ENCODE peak calls at places on chromosomes 3 and 15, in six cellular contexts. One of them, this sample, is unnamed.

GRCh38 chr3:112231727-112232126 is 62.3 kb downstream of the SLC9C1 start:
- DNase-seq in astrocyte of the cerebellum: no peak
- DNase-seq in fibroblast of the aortic adventitia: no peak
- DNase-seq in sigmoid colon: no peak
- DNase-seq in A673: no peak
- DNase-seq in uterus: no peak
- DNase-seq in this sample: no peak

GRCh38 chr3:174951023-174951422 is 91.9 kb downstream of the NAALADL2 start:
- DNase-seq in astrocyte of the cerebellum: peak
- DNase-seq in fibroblast of the aortic adventitia: peak
- DNase-seq in sigmoid colon: no peak
- DNase-seq in A673: peak
- DNase-seq in uterus: no peak
- DNase-seq in this sample: no peak

GRCh38 chr3:44359146-44359751 is 20.7 kb downstream of the TCAIM start:
- DNase-seq in astrocyte of the cerebellum: no peak
- DNase-seq in fibroblast of the aortic adventitia: no peak
- DNase-seq in sigmoid colon: no peak
- DNase-seq in A673: no peak
- DNase-seq in uterus: no peak
- DNase-seq in this sample: no peak

GRCh38 chr3:182201769-182202168 is 490.0 kb downstream of the SOX2 start:
- DNase-seq in astrocyte of the cerebellum: no peak
- DNase-seq in fibroblast of the aortic adventitia: no peak
- DNase-seq in sigmoid colon: no peak
- DNase-seq in A673: no peak
- DNase-seq in uterus: no peak
- DNase-seq in this sample: no peak

GRCh38 chr3:90145094-90145810 is 1037.8 kb downstream of the EPHA3 start:
- DNase-seq in astrocyte of the cerebellum: no peak
- DNase-seq in fibroblast of the aortic adventitia: no peak
- DNase-seq in sigmoid colon: no peak
- DNase-seq in A673: peak
- DNase-seq in uterus: no peak
- DNase-seq in this sample: no peak

GRCh38 chr3:157327018-157327417 is 109.6 kb upstream of the PTX3 start:
- DNase-seq in astrocyte of the cerebellum: no peak
- DNase-seq in fibroblast of the aortic adventitia: no peak
- DNase-seq in sigmoid colon: no peak
- DNase-seq in A673: no peak
- DNase-seq in uterus: no peak
- DNase-seq in this sample: no peak

GRCh38 chr3:80043226-80043625 is 275.4 kb upstream of the ROBO1 start:
- DNase-seq in astrocyte of the cerebellum: no peak
- DNase-seq in fibroblast of the aortic adventitia: no peak
- DNase-seq in sigmoid colon: no peak
- DNase-seq in A673: no peak
- DNase-seq in uterus: no peak
- DNase-seq in this sample: no peak

GRCh38 chr3:117011687-117012250 is 302.2 kb downstream of the TUSC7 start:
- DNase-seq in astrocyte of the cerebellum: no peak
- DNase-seq in fibroblast of the aortic adventitia: peak
- DNase-seq in sigmoid colon: no peak
- DNase-seq in A673: peak
- DNase-seq in uterus: no peak
- DNase-seq in this sample: no peak

GRCh38 chr3:140145501-140145900 is 210.5 kb downstream of the CLSTN2 start:
- DNase-seq in astrocyte of the cerebellum: no peak
- DNase-seq in fibroblast of the aortic adventitia: no peak
- DNase-seq in sigmoid colon: no peak
- DNase-seq in A673: no peak
- DNase-seq in uterus: no peak
- DNase-seq in this sample: no peak

GRCh38 chr3:89841041-89841440 is 733.6 kb downstream of the EPHA3 start:
- DNase-seq in astrocyte of the cerebellum: no peak
- DNase-seq in fibroblast of the aortic adventitia: no peak
- DNase-seq in sigmoid colon: no peak
- DNase-seq in A673: no peak
- DNase-seq in uterus: no peak
- DNase-seq in this sample: no peak

GRCh38 chr3:127370906-127371305 is 83.1 kb upstream of the PRR20G start:
- DNase-seq in astrocyte of the cerebellum: no peak
- DNase-seq in fibroblast of the aortic adventitia: no peak
- DNase-seq in sigmoid colon: no peak
- DNase-seq in A673: no peak
- DNase-seq in uterus: no peak
- DNase-seq in this sample: no peak

GRCh38 chr15:28003302-28004037 is 95.6 kb downstream of the OCA2 start:
- DNase-seq in astrocyte of the cerebellum: no peak
- DNase-seq in fibroblast of the aortic adventitia: no peak
- DNase-seq in sigmoid colon: no peak
- DNase-seq in A673: no peak
- DNase-seq in uterus: no peak
- DNase-seq in this sample: no peak

GRCh38 chr15:80464952-80465645 is 60.9 kb downstream of the ARNT2 start:
- DNase-seq in astrocyte of the cerebellum: no peak
- DNase-seq in fibroblast of the aortic adventitia: peak
- DNase-seq in sigmoid colon: no peak
- DNase-seq in A673: no peak
- DNase-seq in uterus: no peak
- DNase-seq in this sample: no peak

GRCh38 chr3:149472393-149472792 is 2.1 kb upstream of the TM4SF4 start:
- DNase-seq in astrocyte of the cerebellum: no peak
- DNase-seq in fibroblast of the aortic adventitia: peak
- DNase-seq in sigmoid colon: no peak
- DNase-seq in A673: no peak
- DNase-seq in uterus: no peak
- DNase-seq in this sample: no peak

GRCh38 chr3:62229201-62229600 is 144.1 kb downstream of the FEZF2 start:
- DNase-seq in astrocyte of the cerebellum: peak
- DNase-seq in fibroblast of the aortic adventitia: no peak
- DNase-seq in sigmoid colon: no peak
- DNase-seq in A673: no peak
- DNase-seq in uterus: no peak
- DNase-seq in this sample: no peak

GRCh38 chr15:67063689-67064606 is 1.5 kb upstream of the SMAD3 start:
- DNase-seq in astrocyte of the cerebellum: no peak
- DNase-seq in fibroblast of the aortic adventitia: no peak
- DNase-seq in sigmoid colon: no peak
- DNase-seq in A673: no peak
- DNase-seq in uterus: no peak
- DNase-seq in this sample: peak

GRCh38 chr3:59381282-59381681 is 331.5 kb upstream of the CFAP20DC start:
- DNase-seq in astrocyte of the cerebellum: no peak
- DNase-seq in fibroblast of the aortic adventitia: no peak
- DNase-seq in sigmoid colon: no peak
- DNase-seq in A673: no peak
- DNase-seq in uterus: no peak
- DNase-seq in this sample: no peak

GRCh38 chr3:61060421-61060861 is 190.8 kb downstream of the FHIT start:
- DNase-seq in astrocyte of the cerebellum: no peak
- DNase-seq in fibroblast of the aortic adventitia: no peak
- DNase-seq in sigmoid colon: no peak
- DNase-seq in A673: no peak
- DNase-seq in uterus: no peak
- DNase-seq in this sample: no peak

GRCh38 chr3:41102053-41102556 is 97.2 kb upstream of the CTNNB1 start:
- DNase-seq in astrocyte of the cerebellum: no peak
- DNase-seq in fibroblast of the aortic adventitia: no peak
- DNase-seq in sigmoid colon: no peak
- DNase-seq in A673: no peak
- DNase-seq in uterus: no peak
- DNase-seq in this sample: no peak

GRCh38 chr3:120169407-120169806 is 75.2 kb upstream of the GSK3B start:
- DNase-seq in astrocyte of the cerebellum: no peak
- DNase-seq in fibroblast of the aortic adventitia: no peak
- DNase-seq in sigmoid colon: no peak
- DNase-seq in A673: no peak
- DNase-seq in uterus: no peak
- DNase-seq in this sample: no peak

DNA sequence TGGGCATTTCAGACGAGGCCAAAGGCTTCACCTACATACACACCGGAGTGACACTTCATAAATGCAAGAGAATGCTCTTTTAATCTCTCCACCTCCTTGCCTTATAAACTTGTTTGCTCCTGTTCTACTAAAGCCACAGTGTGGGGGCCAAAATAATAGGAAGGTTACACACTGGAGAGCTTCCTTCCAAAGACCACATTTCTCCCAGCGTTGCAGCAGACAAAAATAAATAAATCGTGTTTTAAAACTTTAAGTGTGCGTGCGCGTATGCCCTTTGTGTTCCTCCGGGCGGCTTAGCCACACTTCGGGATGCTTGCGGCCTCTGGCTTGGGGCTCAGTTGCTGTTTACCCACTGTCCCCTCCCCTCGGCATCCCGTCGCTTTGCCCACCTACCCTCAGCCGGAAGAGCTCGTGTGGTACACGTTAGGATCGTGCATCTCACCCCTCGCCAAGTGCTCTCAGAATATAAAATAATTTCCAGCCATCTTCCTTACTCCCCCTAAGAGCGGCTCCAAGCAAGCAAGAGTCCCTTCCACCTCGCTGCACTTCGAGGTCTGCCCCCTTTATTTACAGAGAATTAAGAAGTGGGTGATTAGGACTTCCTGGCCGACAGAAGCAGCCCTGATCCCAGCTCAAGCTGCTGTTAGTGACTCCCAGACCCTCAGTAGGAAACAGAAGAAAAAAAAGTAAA is 3.3 kb downstream of the MEIS2 start:
- DNase-seq in astrocyte of the cerebellum: no peak
- DNase-seq in fibroblast of the aortic adventitia: peak
- DNase-seq in sigmoid colon: no peak
- DNase-seq in A673: no peak
- DNase-seq in uterus: peak
- DNase-seq in this sample: no peak
- H3K4me3 ChIP-seq in astrocyte of the cerebellum: peak
- H3K4me3 ChIP-seq in fibroblast of the aortic adventitia: peak
- H3K4me3 ChIP-seq in sigmoid colon: peak
- H3K4me3 ChIP-seq in A673: no peak
- H3K4me3 ChIP-seq in uterus: peak
- H3K4me3 ChIP-seq in this sample: peak

GRCh38 chr15:62896969-62897486 is 145.5 kb upstream of the TPM1 start:
- DNase-seq in astrocyte of the cerebellum: peak
- DNase-seq in fibroblast of the aortic adventitia: peak
- DNase-seq in sigmoid colon: peak
- DNase-seq in A673: peak
- DNase-seq in uterus: peak
- DNase-seq in this sample: peak
- H3K4me3 ChIP-seq in astrocyte of the cerebellum: no peak
- H3K4me3 ChIP-seq in fibroblast of the aortic adventitia: no peak
- H3K4me3 ChIP-seq in sigmoid colon: peak
- H3K4me3 ChIP-seq in A673: no peak
- H3K4me3 ChIP-seq in uterus: peak
- H3K4me3 ChIP-seq in this sample: no peak

DNA sequence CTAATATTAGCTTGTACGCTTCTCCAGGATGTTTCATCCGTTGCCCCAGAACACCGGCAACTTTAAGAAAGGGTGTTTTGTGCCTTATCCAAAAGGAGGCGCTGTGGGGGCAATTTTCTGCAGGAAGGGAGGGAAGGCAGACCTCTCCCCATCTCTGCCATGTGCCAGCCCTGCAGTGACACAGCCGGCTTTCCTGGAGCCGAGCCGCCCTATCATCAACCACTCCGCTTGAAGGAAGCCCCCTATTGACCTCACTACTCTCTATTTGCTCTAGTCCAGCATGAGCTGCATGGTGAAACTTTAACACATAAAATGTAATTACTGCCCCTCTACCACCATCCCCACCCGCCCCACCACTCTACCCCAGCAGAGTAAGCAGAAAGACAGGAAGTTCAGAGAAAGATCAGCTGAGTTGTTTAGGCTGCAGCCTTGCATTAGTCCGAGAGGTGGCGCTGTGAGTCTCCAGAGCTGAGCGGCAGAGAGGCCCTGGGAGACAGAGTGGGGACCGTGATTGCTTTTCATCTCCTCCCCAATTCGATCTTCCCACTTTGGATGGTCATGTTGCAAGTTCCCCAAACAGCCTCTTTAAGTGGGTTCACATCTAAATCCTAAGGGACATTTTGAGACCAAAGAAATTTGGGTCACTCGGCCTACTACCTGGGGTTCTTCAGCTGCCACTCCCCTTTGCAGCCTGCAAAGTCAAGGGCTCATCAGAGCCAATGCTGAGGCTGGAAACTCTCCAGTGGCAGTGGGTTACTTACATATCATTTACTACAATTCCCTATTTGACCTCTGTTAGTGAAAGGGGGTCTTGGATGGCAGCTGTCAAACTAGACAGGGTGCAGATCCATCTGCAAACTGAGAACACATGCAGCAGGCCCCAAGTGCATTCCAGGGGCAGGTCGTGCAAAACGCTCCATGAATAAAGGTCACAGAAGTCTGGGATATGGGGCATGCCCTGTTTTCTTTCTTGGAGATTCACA is 24.7 kb upstream of the RAD18 start:
- DNase-seq in astrocyte of the cerebellum: peak
- DNase-seq in fibroblast of the aortic adventitia: peak
- DNase-seq in sigmoid colon: peak
- DNase-seq in A673: peak
- DNase-seq in uterus: peak
- DNase-seq in this sample: no peak
- H3K4me3 ChIP-seq in astrocyte of the cerebellum: no peak
- H3K4me3 ChIP-seq in fibroblast of the aortic adventitia: no peak
- H3K4me3 ChIP-seq in sigmoid colon: no peak
- H3K4me3 ChIP-seq in A673: no peak
- H3K4me3 ChIP-seq in uterus: no peak
- H3K4me3 ChIP-seq in this sample: no peak

GRCh38 chr15:78508272-78508671 is 895 bp downstream of the HYKK start:
- DNase-seq in astrocyte of the cerebellum: no peak
- DNase-seq in fibroblast of the aortic adventitia: no peak
- DNase-seq in sigmoid colon: no peak
- DNase-seq in A673: no peak
- DNase-seq in uterus: no peak
- DNase-seq in this sample: no peak
- H3K4me3 ChIP-seq in astrocyte of the cerebellum: peak
- H3K4me3 ChIP-seq in fibroblast of the aortic adventitia: peak
- H3K4me3 ChIP-seq in sigmoid colon: peak
- H3K4me3 ChIP-seq in A673: peak
- H3K4me3 ChIP-seq in uterus: peak
- H3K4me3 ChIP-seq in this sample: peak